ENCODE peak calls at places on chromosomes 16 and 17, in seven cellular contexts. One of them, this sample, is unnamed.

GRCh38 chr16:57696240-57696639 is 1.6 kb downstream of the DRC7 start:
- DNase-seq in upper lobe of right lung: no peak
- DNase-seq in Peyer's patch: no peak
- DNase-seq in K562: peak; percentile 50
- DNase-seq in CD8-positive, alpha-beta T cell: no peak
- DNase-seq in prostate gland: no peak
- DNase-seq in left ventricle myocardium inferior: no peak
- DNase-seq in this sample: no peak

GRCh38 chr16:11168386-11169065 is 87.5 kb downstream of the SOCS1 start:
- DNase-seq in upper lobe of right lung: no peak
- DNase-seq in Peyer's patch: peak; percentile 33
- DNase-seq in K562: no peak
- DNase-seq in CD8-positive, alpha-beta T cell: no peak
- DNase-seq in prostate gland: no peak
- DNase-seq in left ventricle myocardium inferior: no peak
- DNase-seq in this sample: no peak

GRCh38 chr17:7383371-7383741 is 2.5 kb downstream of the TNK1 start:
- DNase-seq in upper lobe of right lung: no peak
- DNase-seq in Peyer's patch: no peak
- DNase-seq in K562: no peak
- DNase-seq in CD8-positive, alpha-beta T cell: no peak
- DNase-seq in prostate gland: no peak
- DNase-seq in left ventricle myocardium inferior: no peak
- DNase-seq in this sample: no peak

GRCh38 chr16:2475413-2476344 is 752 bp downstream of the TBC1D24 start:
- DNase-seq in upper lobe of right lung: peak; percentile 81
- DNase-seq in Peyer's patch: no peak
- DNase-seq in K562: peak; percentile 45
- DNase-seq in CD8-positive, alpha-beta T cell: no peak
- DNase-seq in prostate gland: no peak
- DNase-seq in left ventricle myocardium inferior: no peak
- DNase-seq in this sample: no peak

GRCh38 chr16:80092686-80093085 is 448.1 kb upstream of the DYNLRB2 start:
- DNase-seq in upper lobe of right lung: no peak
- DNase-seq in Peyer's patch: no peak
- DNase-seq in K562: no peak
- DNase-seq in CD8-positive, alpha-beta T cell: no peak
- DNase-seq in prostate gland: no peak
- DNase-seq in left ventricle myocardium inferior: no peak
- DNase-seq in this sample: no peak

GRCh38 chr17:56203430-56203829 is 50.2 kb downstream of the ANKFN1 start:
- DNase-seq in upper lobe of right lung: no peak
- DNase-seq in Peyer's patch: no peak
- DNase-seq in K562: peak; percentile 53
- DNase-seq in CD8-positive, alpha-beta T cell: no peak
- DNase-seq in prostate gland: no peak
- DNase-seq in left ventricle myocardium inferior: no peak
- DNase-seq in this sample: no peak

GRCh38 chr16:61214780-61215179 is 821.5 kb downstream of the CDH8 start:
- DNase-seq in upper lobe of right lung: no peak
- DNase-seq in Peyer's patch: no peak
- DNase-seq in K562: no peak
- DNase-seq in CD8-positive, alpha-beta T cell: no peak
- DNase-seq in prostate gland: no peak
- DNase-seq in left ventricle myocardium inferior: no peak
- DNase-seq in this sample: no peak

GRCh38 chr16:86508947-86509758 is 1.2 kb upstream of the FOXF1 start:
- DNase-seq in upper lobe of right lung: peak; percentile 80
- DNase-seq in Peyer's patch: no peak
- DNase-seq in K562: no peak
- DNase-seq in CD8-positive, alpha-beta T cell: no peak
- DNase-seq in prostate gland: no peak
- DNase-seq in left ventricle myocardium inferior: peak; percentile 53
- DNase-seq in this sample: peak; percentile 45

GRCh38 chr17:41555105-41555887 is 16.6 kb downstream of the KRT9 start:
- DNase-seq in upper lobe of right lung: no peak
- DNase-seq in Peyer's patch: no peak
- DNase-seq in K562: no peak
- DNase-seq in CD8-positive, alpha-beta T cell: no peak
- DNase-seq in prostate gland: no peak
- DNase-seq in left ventricle myocardium inferior: no peak
- DNase-seq in this sample: peak; percentile 74

GRCh38 chr17:1762906-1763829 is 1.3 kb downstream of the SERPINF1 start:
- DNase-seq in upper lobe of right lung: no peak
- DNase-seq in Peyer's patch: peak; percentile 75
- DNase-seq in K562: peak; percentile 79
- DNase-seq in CD8-positive, alpha-beta T cell: no peak
- DNase-seq in prostate gland: peak; percentile 57
- DNase-seq in left ventricle myocardium inferior: peak; percentile 46
- DNase-seq in this sample: no peak

GRCh38 chr17:74712756-74713155 is at the start of gene CD300LF:
- DNase-seq in upper lobe of right lung: peak; percentile 82
- DNase-seq in Peyer's patch: no peak
- DNase-seq in K562: no peak
- DNase-seq in CD8-positive, alpha-beta T cell: no peak
- DNase-seq in prostate gland: no peak
- DNase-seq in left ventricle myocardium inferior: peak; percentile 44
- DNase-seq in this sample: peak; percentile 22

GRCh38 chr17:7479389-7480192 is at the start of gene ZBTB4:
- DNase-seq in upper lobe of right lung: peak; percentile 87
- DNase-seq in Peyer's patch: peak; percentile 77
- DNase-seq in K562: peak; percentile 64
- DNase-seq in CD8-positive, alpha-beta T cell: peak; percentile 56
- DNase-seq in prostate gland: peak; percentile 62
- DNase-seq in left ventricle myocardium inferior: peak; percentile 70
- DNase-seq in this sample: peak; percentile 50

GRCh38 chr16:78957328-78958100 is 643.0 kb downstream of the MAF start:
- DNase-seq in upper lobe of right lung: no peak
- DNase-seq in Peyer's patch: no peak
- DNase-seq in K562: no peak
- DNase-seq in CD8-positive, alpha-beta T cell: peak; percentile 3
- DNase-seq in prostate gland: peak; percentile 21
- DNase-seq in left ventricle myocardium inferior: no peak
- DNase-seq in this sample: no peak

GRCh38 chr16:15993541-15993940 is 44.1 kb downstream of the ABCC1 start:
- DNase-seq in upper lobe of right lung: no peak
- DNase-seq in Peyer's patch: no peak
- DNase-seq in K562: no peak
- DNase-seq in CD8-positive, alpha-beta T cell: no peak
- DNase-seq in prostate gland: no peak
- DNase-seq in left ventricle myocardium inferior: no peak
- DNase-seq in this sample: no peak

GRCh38 chr17:61611323-61611722 is 20.3 kb upstream of the NACA2 start:
- DNase-seq in upper lobe of right lung: no peak
- DNase-seq in Peyer's patch: no peak
- DNase-seq in K562: no peak
- DNase-seq in CD8-positive, alpha-beta T cell: no peak
- DNase-seq in prostate gland: no peak
- DNase-seq in left ventricle myocardium inferior: no peak
- DNase-seq in this sample: no peak

DNA sequence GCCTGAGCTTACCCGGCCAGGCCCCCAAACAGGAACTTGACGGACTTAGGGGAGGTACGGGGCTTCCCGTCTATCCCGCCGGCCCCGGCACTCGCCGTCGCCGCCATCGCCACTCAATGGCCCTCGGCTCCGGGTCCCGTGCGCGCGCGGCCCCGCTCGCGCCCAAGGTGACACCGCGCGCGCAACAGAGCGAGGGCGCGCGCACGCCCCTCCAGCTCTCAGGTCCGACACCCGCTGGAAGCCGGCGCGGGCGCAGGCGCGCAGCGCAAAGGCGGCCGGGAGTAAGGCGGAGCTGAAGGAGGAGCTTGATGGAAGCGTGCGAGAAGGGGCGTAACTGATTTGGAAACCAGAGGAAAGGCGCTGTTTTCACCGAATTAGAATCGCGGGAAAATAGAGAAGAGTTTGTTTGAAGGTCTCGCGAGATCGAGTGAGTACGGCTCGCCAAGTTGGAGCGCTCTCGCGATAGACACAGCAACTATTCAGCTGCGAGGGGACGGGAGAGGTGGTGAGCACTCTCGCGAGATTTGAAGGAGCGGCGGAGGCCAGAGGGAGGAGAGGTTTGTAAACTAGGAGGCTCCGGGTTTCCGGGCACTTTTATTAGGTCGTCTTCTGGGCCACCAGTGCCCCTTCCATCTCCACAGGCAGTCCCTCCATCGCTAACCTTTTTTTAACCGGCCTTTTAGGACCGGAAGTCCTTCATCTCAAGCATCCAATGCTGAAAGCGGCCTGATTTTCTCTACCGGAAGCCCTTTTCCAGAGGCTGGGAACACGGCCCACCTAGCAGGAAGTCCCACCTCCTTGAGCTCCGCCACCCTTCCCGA is at the start of the genes RNF167 and SLC25A11:
- DNase-seq in upper lobe of right lung: peak; percentile 97
- DNase-seq in Peyer's patch: peak; percentile 95
- DNase-seq in K562: peak; percentile 95
- DNase-seq in CD8-positive, alpha-beta T cell: peak; percentile 90
- DNase-seq in prostate gland: peak; percentile 97
- DNase-seq in left ventricle myocardium inferior: peak; percentile 93
- DNase-seq in this sample: peak; percentile 96
- H3K4me1 ChIP-seq in upper lobe of right lung: peaks cover 50% of the 10 kb centered on the region
- H3K4me1 ChIP-seq in Peyer's patch: peaks cover 57% of the 10 kb centered on the region
- H3K4me1 ChIP-seq in K562: peaks cover 19% of the 10 kb centered on the region
- H3K4me1 ChIP-seq in CD8-positive, alpha-beta T cell: peaks cover 54% of the 10 kb centered on the region
- H3K4me1 ChIP-seq in prostate gland: peaks cover 12% of the 10 kb centered on the region
- H3K4me1 ChIP-seq in left ventricle myocardium inferior: peaks cover 71% of the 10 kb centered on the region
- H3K4me1 ChIP-seq in this sample: peaks cover 11% of the 10 kb centered on the region

DNA sequence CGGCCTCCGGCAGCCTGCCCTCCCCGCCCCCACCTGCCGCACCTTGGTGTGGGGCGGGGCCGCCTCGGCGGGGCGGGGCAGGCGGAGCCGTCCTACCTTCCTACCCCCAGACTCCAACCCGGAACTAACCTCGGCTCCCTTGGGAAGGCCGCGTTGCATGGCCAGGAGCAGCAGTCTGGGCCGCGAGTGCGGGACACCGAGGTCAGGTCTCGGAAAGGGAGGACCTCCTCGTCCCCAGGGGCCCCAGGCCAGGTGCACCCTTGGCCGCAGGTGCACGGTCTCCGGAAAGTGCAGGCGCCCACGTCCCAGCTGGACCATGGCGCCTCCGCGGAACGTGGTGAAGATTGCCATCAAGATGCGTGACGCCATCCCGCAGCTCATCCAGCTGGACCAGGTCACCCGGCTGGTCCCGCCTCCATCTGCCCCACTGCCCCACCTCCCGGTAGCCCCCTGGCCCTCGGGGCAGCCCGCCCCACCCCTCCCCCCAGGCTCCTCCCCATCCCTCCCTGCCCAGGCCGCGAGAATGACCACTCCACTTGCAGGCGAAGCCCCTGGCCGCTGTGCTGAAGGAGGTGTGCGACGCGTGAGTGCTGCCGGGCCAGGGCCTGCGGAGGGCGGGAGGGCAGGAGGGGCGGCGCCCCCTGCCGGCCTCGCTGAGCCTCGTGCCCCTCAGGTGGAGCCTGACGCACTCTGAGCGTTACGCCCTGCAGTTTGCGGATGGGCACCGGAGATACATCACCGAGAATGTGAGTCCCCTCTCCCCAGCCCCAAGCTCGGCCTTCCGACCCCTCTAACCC is at the start of gene ELMO3:
- DNase-seq in upper lobe of right lung: peak; percentile 87
- DNase-seq in Peyer's patch: peak; percentile 91
- DNase-seq in K562: no peak
- DNase-seq in CD8-positive, alpha-beta T cell: no peak
- DNase-seq in prostate gland: peak; percentile 65
- DNase-seq in left ventricle myocardium inferior: no peak
- DNase-seq in this sample: peak; percentile 89
- H3K4me3 ChIP-seq in upper lobe of right lung: peak within 1 kb of the TSS; percentile 52
- H3K4me3 ChIP-seq in Peyer's patch: peak within 1 kb of the TSS; percentile 68
- H3K4me3 ChIP-seq in K562: no peak within 1 kb of the TSS
- H3K4me3 ChIP-seq in CD8-positive, alpha-beta T cell: no peak within 1 kb of the TSS
- H3K4me3 ChIP-seq in prostate gland: peak within 1 kb of the TSS; percentile 53
- H3K4me3 ChIP-seq in left ventricle myocardium inferior: no peak within 1 kb of the TSS
- H3K4me3 ChIP-seq in this sample: peak within 1 kb of the TSS; percentile 54

GRCh38 chr17:50278526-50279180 is 4.4 kb downstream of the TMEM92 start:
- DNase-seq in upper lobe of right lung: no peak
- DNase-seq in Peyer's patch: no peak
- DNase-seq in K562: no peak
- DNase-seq in CD8-positive, alpha-beta T cell: no peak
- DNase-seq in prostate gland: no peak
- DNase-seq in left ventricle myocardium inferior: no peak
- DNase-seq in this sample: no peak

GRCh38 chr17:50280801-50281441 is 6.7 kb downstream of the TMEM92 start:
- DNase-seq in upper lobe of right lung: no peak
- DNase-seq in Peyer's patch: no peak
- DNase-seq in K562: no peak
- DNase-seq in CD8-positive, alpha-beta T cell: no peak
- DNase-seq in prostate gland: no peak
- DNase-seq in left ventricle myocardium inferior: no peak
- DNase-seq in this sample: no peak

GRCh38 chr17:50280068-50280467 is 5.8 kb downstream of the TMEM92 start:
- DNase-seq in upper lobe of right lung: no peak
- DNase-seq in Peyer's patch: peak; percentile 69
- DNase-seq in K562: no peak
- DNase-seq in CD8-positive, alpha-beta T cell: no peak
- DNase-seq in prostate gland: no peak
- DNase-seq in left ventricle myocardium inferior: no peak
- DNase-seq in this sample: peak; percentile 84

GRCh38 chr17:50279639-50280038 is 5.4 kb downstream of the TMEM92 start:
- DNase-seq in upper lobe of right lung: no peak
- DNase-seq in Peyer's patch: no peak
- DNase-seq in K562: no peak
- DNase-seq in CD8-positive, alpha-beta T cell: no peak
- DNase-seq in prostate gland: no peak
- DNase-seq in left ventricle myocardium inferior: no peak
- DNase-seq in this sample: no peak

DNA sequence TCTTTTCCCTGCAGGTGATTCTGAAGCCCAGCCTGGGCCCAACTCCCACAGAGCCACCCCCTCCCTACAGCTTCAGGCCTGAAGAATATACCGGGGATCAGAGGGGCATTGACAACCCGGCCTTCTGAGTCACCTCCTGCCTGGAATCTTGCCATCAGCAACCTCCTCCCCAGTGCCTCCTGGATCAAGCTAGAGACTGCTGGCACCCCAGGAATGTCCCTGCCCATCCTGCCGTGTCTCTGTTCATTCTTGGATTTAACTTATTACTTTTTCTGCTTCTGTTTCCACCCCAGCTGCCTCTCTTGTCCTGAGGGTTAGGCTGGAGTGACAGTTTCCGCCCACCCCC is 4.9 kb downstream of the TMEM92 start:
- DNase-seq in upper lobe of right lung: no peak
- DNase-seq in Peyer's patch: no peak
- DNase-seq in K562: no peak
- DNase-seq in CD8-positive, alpha-beta T cell: no peak
- DNase-seq in prostate gland: no peak
- DNase-seq in left ventricle myocardium inferior: no peak
- DNase-seq in this sample: no peak
- H3K4me1 ChIP-seq in upper lobe of right lung: peaks cover 7% of the 10 kb centered on the region
- H3K4me1 ChIP-seq in Peyer's patch: peaks cover 53% of the 10 kb centered on the region
- H3K4me1 ChIP-seq in K562: no peaks in the 10 kb centered on the region
- H3K4me1 ChIP-seq in CD8-positive, alpha-beta T cell: no peaks in the 10 kb centered on the region
- H3K4me1 ChIP-seq in prostate gland: peaks cover 3% of the 10 kb centered on the region
- H3K4me1 ChIP-seq in left ventricle myocardium inferior: no peaks in the 10 kb centered on the region
- H3K4me1 ChIP-seq in this sample: peaks cover 8% of the 10 kb centered on the region

DNA sequence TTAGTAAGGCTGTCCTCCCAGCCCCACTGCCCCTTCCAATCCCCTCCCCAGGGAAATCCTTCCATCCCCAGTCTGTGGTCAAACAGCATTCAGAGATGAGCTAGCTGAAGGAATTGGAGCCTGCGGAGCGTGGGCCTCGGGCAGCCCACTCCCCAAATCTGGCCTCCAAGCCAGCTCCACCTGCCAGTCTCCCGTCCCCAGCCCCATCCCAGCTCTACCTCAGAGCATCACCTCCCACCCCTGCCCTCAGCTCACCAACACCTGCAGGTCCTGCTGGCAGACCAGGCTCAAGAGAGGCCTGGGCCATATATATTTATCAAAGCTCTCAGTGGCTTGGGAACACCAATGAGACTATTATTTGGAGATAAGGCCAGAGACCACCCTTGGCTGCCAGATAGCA is 5.2 kb upstream of the SPPL2C start:
- DNase-seq in upper lobe of right lung: no peak
- DNase-seq in Peyer's patch: no peak
- DNase-seq in K562: no peak
- DNase-seq in CD8-positive, alpha-beta T cell: no peak
- DNase-seq in prostate gland: no peak
- DNase-seq in left ventricle myocardium inferior: no peak
- DNase-seq in this sample: no peak
- H3K4me3 ChIP-seq in upper lobe of right lung: no peak overlapping the region
- H3K4me3 ChIP-seq in Peyer's patch: no peak overlapping the region
- H3K4me3 ChIP-seq in K562: no peak overlapping the region
- H3K4me3 ChIP-seq in CD8-positive, alpha-beta T cell: no peak overlapping the region
- H3K4me3 ChIP-seq in prostate gland: no peak overlapping the region
- H3K4me3 ChIP-seq in left ventricle myocardium inferior: no peak overlapping the region
- H3K4me3 ChIP-seq in this sample: no peak overlapping the region

This sample was measured in colonic mucosa.